ENCODE peak calls at places on chromosomes 5 and 9, in eight cellular contexts. V, A, Z, N, S, Y, X and G are unnamed samples.

GRCh38 chr9:136325354-136325753 is 2.0 kb upstream of the GPSM1 start:
- DNase-seq in A (no peak), V (no peak), X (no peak), S (no peak), N (no peak), Y (no peak), Z (no peak), G (no peak)

GRCh38 chr9:33677961-33678360 is 117.4 kb upstream of the PRSS3 start:
- DNase-seq in V (no peak), Z (no peak), X (no peak), N (no peak), S (no peak), Y (no peak), A (no peak), G (no peak)

GRCh38 chr5:8864053-8864452 is 681.8 kb downstream of the SEMA5A start:
- DNase-seq in Y (peak), N (peak), A (peak), Z (peak), S (no peak), X (peak), V (no peak), G (peak)

GRCh38 chr9:137613259-137613658 is 5.5 kb upstream of the EHMT1 start:
- DNase-seq in S (no peak), A (no peak), Y (no peak), N (no peak), V (no peak), X (no peak), Z (no peak), G (no peak)

GRCh38 chr5:121987685-121988073 is 25.9 kb downstream of the SRFBP1 start:
- DNase-seq in Y (peak), N (no peak), S (no peak), V (no peak), Z (peak), X (no peak), A (peak), G (no peak)

GRCh38 chr5:53479656-53480473 is 564 bp upstream of the FST start:
- DNase-seq in A (peak), Y (peak), S (peak), N (no peak), V (no peak), Z (peak), X (no peak), G (peak)

GRCh38 chr9:136748656-136749551 is 579 bp upstream of the LCN6 start:
- DNase-seq in S (no peak), Z (no peak), V (no peak), N (no peak), Y (no peak), X (no peak), A (no peak), G (no peak)

GRCh38 chr9:133375116-133375723 is 640 bp downstream of the SURF4 start:
- DNase-seq in Z (peak), X (no peak), A (peak), S (peak), Y (peak), V (peak), N (peak), G (peak)

GRCh38 chr5:36691993-36692392 is 85.6 kb downstream of the SLC1A3 start:
- DNase-seq in S (no peak), V (no peak), N (no peak), Y (peak), A (peak), X (no peak), Z (no peak), G (peak)

GRCh38 chr9:132731230-132731629 is 61.0 kb downstream of the GTF3C4 start:
- DNase-seq in Y (no peak), V (no peak), A (no peak), S (no peak), N (no peak), Z (no peak), X (no peak), G (no peak)

GRCh38 chr9:93262537-93263310 is 78.8 kb downstream of the WNK2 start:
- DNase-seq in V (no peak), Z (no peak), S (no peak), A (no peak), X (no peak), N (no peak), Y (no peak), G (no peak)

GRCh38 chr9:106333487-106333886 is 529.5 kb upstream of the ZNF462 start:
- DNase-seq in Y (no peak), S (no peak), A (no peak), V (no peak), X (no peak), N (no peak), Z (no peak), G (no peak)

GRCh38 chr5:140996055-140996454 is 29.8 kb downstream of the PCDHAC2 start:
- DNase-seq in X (no peak), V (no peak), Y (no peak), A (no peak), Z (no peak), N (no peak), S (no peak), G (no peak)

GRCh38 chr9:97848237-97848581 is 4.8 kb upstream of the FOXE1 start:
- DNase-seq in N (no peak), Z (no peak), X (no peak), V (no peak), A (no peak), Y (no peak), S (no peak), G (peak)

GRCh38 chr9:86856259-86856658 is 91.0 kb downstream of the GAS1 start:
- DNase-seq in Y (no peak), X (no peak), V (no peak), S (no peak), Z (peak), A (no peak), N (no peak), G (no peak)

GRCh38 chr9:130779153-130779855 is 55.8 kb upstream of the ABL1 start:
- DNase-seq in V (no peak), X (no peak), Y (peak), N (no peak), A (peak), Z (peak), S (no peak), G (no peak)

GRCh38 chr9:135990468-135991429 is 29.6 kb upstream of the UBAC1 start:
- DNase-seq in Z (peak), N (peak), V (peak), X (peak), S (peak), Y (peak), A (peak), G (peak)

GRCh38 chr5:139561655-139562451 is 714 bp downstream of the UBE2D2 start:
- DNase-seq in N (peak), Y (peak), Z (peak), V (peak), A (peak), X (no peak), S (no peak), G (peak)

GRCh38 chr5:107980923-107981748 is 310.4 kb upstream of the EFNA5 start:
- DNase-seq in S (no peak), Y (peak), A (no peak), N (no peak), X (no peak), Z (no peak), V (no peak), G (no peak)

GRCh38 chr9:561430-561829 is 280.1 kb upstream of the DMRT1 start:
- DNase-seq in Z (peak), V (no peak), Y (no peak), S (no peak), A (peak), X (no peak), N (no peak), G (no peak)

GRCh38 chr9:94127806-94128205 is 43.5 kb downstream of the PTPDC1 start:
- DNase-seq in V (no peak), Y (no peak), Z (no peak), S (no peak), A (no peak), N (no peak), X (no peak), G (no peak)

GRCh38 chr9:79609468-79610018 is 37.8 kb downstream of the TLE4 start:
- DNase-seq in Y (no peak), Z (no peak), A (no peak), X (no peak), S (no peak), N (no peak), V (no peak), G (no peak)

GRCh38 chr9:134630393-134630790 is 11.2 kb upstream of the COL5A1 start:
- DNase-seq in Y (no peak), V (no peak), S (no peak), N (no peak), A (no peak), X (no peak), Z (no peak), G (no peak)

GRCh38 chr9:111524731-111525055 is 286 bp upstream of the ZNF483 start:
- DNase-seq in Z (no peak), V (no peak), Y (no peak), N (no peak), S (no peak), X (no peak), A (no peak), G (no peak)

GRCh38 chr5:178432421-178433272 is 157.5 kb downstream of the COL23A1 start:
- DNase-seq in V (no peak), N (peak), Z (no peak), Y (no peak), X (no peak), S (no peak), A (no peak), G (no peak)

GRCh38 chr5:175103746-175104145 is 340.2 kb downstream of the DRD1 start:
- DNase-seq in N (no peak), S (peak), A (no peak), Z (no peak), X (no peak), Y (no peak), V (no peak), G (peak)

GRCh38 chr9:121883281-121884056 is 209.6 kb downstream of the TTLL11 start:
- DNase-seq in N (no peak), S (no peak), A (peak), V (no peak), X (no peak), Y (peak), Z (no peak), G (no peak)

GRCh38 chr9:129011761-129012281 is 16.3 kb downstream of the SH3GLB2 start:
- DNase-seq in X (no peak), A (no peak), N (no peak), Y (no peak), Z (no peak), S (no peak), V (no peak), G (no peak)

GRCh38 chr9:113622600-113623400 is 159.3 kb downstream of the RGS3 start:
- DNase-seq in V (no peak), Y (peak), S (no peak), A (peak), X (peak), Z (peak), N (no peak), G (no peak)

GRCh38 chr5:159916841-159917761 is 819 bp downstream of the ADRA1B start:
- DNase-seq in V (no peak), Y (no peak), N (no peak), S (no peak), A (peak), Z (no peak), X (no peak), G (peak)

GRCh38 chr5:83357621-83358231 is 113.8 kb upstream of the VCAN start:
- DNase-seq in X (no peak), Y (no peak), N (no peak), S (no peak), V (no peak), Z (no peak), A (no peak), G (no peak)

GRCh38 chr9:133959966-133960567 is 32.1 kb downstream of the VAV2 start:
- DNase-seq in A (no peak), N (no peak), S (no peak), Y (no peak), V (no peak), X (no peak), Z (no peak), G (no peak)

DNA sequence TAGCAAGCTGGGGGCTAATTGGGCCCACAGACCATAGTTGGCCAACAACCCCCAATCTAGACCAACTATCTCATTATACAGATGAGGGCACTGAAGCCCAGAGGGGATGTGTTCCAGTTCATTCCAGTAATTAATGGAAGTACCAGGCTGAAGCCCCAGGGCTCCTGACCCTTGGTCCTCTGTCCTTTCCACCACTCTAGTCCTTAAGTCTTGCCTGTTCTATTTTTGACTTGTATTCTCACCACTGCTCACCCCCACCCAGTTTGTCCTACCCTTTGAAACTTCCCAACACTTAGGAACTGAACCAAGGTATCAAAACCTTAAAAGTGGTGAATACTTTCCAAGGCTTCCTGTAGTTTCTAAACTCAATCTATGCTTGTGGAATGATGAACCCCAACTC is 407.4 kb downstream of the ENC1 start:
- DNase-seq in A (no peak), Y (no peak), S (no peak), V (no peak), N (no peak), X (no peak), Z (no peak), G (no peak)
- H3K9ac ChIP-seq in A (no peak), Y (no peak), S (no peak), V (no peak), N (no peak), X (no peak), Z (no peak), G (no peak)

DNA sequence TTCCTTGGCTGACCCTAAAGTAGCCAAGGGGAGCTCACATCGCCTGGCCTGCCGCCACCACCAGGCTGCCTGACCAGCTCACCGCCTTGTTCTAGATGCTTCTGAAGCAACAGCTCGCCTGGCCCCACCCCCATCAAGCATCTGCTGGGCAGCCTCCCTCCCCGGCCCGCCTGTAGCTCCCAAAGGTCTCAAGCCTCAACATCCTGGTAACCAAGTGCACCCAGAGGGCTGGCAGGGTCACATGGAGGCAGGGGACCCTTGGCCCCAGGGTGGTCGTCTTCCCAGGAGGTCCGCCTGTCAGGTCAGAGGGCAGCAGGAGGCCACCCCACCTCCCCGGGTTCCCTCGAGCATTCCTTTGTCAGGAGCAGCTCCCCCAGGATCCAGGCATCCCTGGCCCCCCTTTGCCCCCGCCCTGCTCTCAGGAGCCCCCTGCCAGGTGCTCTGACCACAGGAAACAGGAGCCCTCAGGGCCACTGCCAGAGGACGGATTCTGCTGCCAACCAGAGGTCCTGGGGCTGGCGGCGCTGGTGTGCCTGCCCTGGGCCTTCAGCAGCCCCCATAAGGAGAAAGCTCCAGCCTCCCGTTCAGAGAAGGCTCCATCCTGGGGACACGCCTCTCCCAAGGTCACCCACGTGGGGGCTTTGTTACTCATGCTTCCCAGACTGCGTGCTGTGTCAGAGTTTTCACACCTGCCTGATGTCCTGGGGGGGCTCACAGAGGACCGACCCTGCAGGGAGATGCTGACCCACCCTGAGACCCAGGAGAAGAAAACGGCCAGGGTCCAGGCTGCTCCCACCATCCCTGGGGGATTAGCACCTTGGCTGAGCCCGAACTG is 3.5 kb upstream of the LRRC14B start:
- DNase-seq in Y (no peak), S (no peak), A (peak), Z (no peak), N (no peak), V (no peak), X (no peak), G (no peak)
- H3K9ac ChIP-seq in Y (no peak), S (no peak), A (peak), Z (no peak), N (no peak), V (no peak), X (no peak), G (no peak)

GRCh38 chr5:82334856-82335255 is 56.7 kb upstream of the RPS23 start:
- DNase-seq in S (no peak), A (peak), Y (peak), N (no peak), Z (peak), V (no peak), X (no peak), G (no peak)
- H3K9ac ChIP-seq in S (no peak), A (peak), Y (no peak), N (no peak), Z (no peak), V (no peak), X (no peak), G (no peak)

DNA sequence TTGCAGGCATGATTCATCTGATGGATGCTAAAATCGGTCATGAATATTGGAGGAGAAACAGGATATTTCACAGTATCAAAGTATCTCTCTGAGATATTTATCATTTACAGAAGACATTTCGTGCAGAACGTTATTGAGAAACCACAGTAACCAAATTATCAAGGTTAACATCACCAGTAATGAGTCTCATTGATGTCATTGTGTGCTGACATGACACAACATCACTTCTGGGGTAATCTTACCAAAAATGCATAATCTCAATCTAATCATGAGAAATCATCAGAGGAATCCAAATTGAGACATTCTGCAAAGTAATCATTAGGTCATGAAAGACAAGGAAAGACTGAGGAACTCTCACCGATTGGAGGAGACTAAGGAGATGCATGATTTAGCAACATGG is 42.7 kb downstream of the C5orf22 start:
- DNase-seq in Z (no peak), X (no peak), Y (no peak), N (no peak), A (no peak), V (no peak), S (no peak), G (no peak)
- H3K9ac ChIP-seq in Z (no peak), X (no peak), Y (no peak), N (no peak), A (no peak), V (no peak), S (no peak), G (no peak)

GRCh38 chr9:109325089-109325488 is 4.2 kb upstream of the EPB41L4B start:
- DNase-seq in S (no peak), V (no peak), A (no peak), Y (no peak), N (no peak), Z (no peak), X (no peak), G (no peak)
- H3K9ac ChIP-seq in S (no peak), V (no peak), A (no peak), Y (no peak), N (no peak), Z (no peak), X (no peak), G (no peak)

DNA sequence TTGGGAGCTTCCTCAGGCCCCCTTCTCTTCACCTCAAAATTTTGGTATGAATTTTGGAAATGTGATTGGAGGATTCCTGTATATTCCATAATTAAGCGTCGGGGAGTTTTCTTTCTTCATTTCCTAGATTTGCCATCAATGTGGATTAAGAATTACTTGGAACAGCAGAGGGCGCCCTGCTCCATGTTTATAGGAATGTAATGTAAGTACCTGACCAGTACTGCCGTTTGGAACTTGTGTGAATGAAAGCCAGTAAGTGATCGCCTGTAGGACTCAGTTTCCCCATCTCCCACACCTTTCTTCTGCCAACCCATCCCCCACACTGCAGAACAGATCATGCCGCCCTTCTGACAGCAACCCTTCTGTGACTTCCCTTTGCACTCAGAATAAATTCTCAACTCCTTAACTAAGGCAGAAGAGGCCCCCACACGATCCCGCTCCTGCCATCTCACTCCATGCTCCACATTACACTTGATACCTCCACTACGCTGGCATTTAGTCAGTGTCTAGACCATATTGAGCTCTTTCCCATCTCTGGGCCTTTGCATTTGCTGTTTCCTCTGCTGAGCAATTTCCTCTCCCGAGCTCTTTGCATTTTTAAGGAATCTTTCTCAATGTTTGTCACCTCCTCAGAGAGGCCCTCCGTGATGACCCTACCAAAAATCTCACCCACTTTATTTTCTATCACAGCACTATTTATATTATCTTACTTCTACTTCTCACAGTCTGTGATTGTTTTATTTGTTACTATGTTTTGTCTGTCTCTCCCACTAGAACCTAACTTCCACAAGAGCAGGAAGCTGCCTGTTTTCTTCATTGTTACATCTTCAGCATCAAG is 79.5 kb upstream of the HTR4 start:
- DNase-seq in A (peak), N (peak), X (peak), Z (peak), V (peak), S (peak), Y (peak), G (peak)
- H3K9ac ChIP-seq in A (no peak), N (no peak), X (no peak), Z (no peak), V (no peak), S (no peak), Y (no peak), G (no peak)

DNA sequence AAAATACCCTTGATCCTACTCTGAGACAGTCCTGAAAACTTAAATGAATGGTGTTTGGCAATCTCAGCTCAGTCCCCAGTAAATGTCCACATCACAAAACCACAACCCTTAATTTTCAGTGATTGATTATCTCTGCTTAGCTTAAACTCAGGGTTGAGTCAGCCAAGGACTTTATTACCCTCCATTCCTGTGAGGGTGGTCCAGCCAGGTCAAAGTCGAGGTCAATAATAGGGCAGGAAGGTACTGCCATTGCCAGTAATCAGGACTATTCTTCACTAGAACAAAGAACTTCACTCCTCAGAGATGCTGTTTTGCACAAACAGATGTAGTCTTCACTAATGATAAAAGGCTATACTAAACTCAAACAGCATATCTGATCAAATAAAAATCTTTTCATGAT is 499.4 kb downstream of the ISL1 start:
- DNase-seq in X (no peak), N (no peak), V (no peak), Y (no peak), Z (no peak), A (no peak), S (no peak), G (no peak)
- H3K9ac ChIP-seq in X (no peak), N (no peak), V (no peak), Y (no peak), Z (no peak), A (no peak), S (no peak), G (no peak)